ENCODE peak calls at places on chromosomes 6 and 20, in seven cellular contexts. M is activated CD4-positive, alpha-beta T cell treated with anti-CD3 and anti-CD28 coated beads for 1 hour; P is stimulated activated CD4-positive, alpha-beta T cell treated with anti-CD3 and anti-CD28 coated beads, Interleukin-15, amount 100 ng/mL, for 1 hour; Z is endothelial cell; W is choroid plexus epithelial cell; E is brain microvascular endothelial cell; A is astrocyte of the spinal cord. V is an unnamed sample.

GRCh38 chr20:10463622-10464021 is 28.5 kb downstream of the SLX4IP start:
- DNase-seq in A (no peak), Z (no peak), W (peak), P (no peak), M (no peak), E (no peak), V (no peak)

GRCh38 chr6:157233686-157234085 is 89.6 kb downstream of the TMEM242 start:
- DNase-seq in E (no peak), Z (no peak), A (no peak), W (no peak), P (no peak), M (no peak), V (no peak)

GRCh38 chr6:127618729-127619128 is 41.8 kb downstream of the C6orf58 start:
- DNase-seq in M (no peak), P (no peak), E (no peak), Z (no peak), A (peak), W (no peak), V (no peak)

GRCh38 chr20:53793783-53794383 is 200.2 kb upstream of the ZNF217 start:
- DNase-seq in M (no peak), W (no peak), E (no peak), P (no peak), A (no peak), Z (no peak), V (no peak)

GRCh38 chr6:14211596-14211961 is 94.0 kb downstream of the CD83 start:
- DNase-seq in Z (no peak), P (peak), M (no peak), E (peak), W (peak), A (no peak), V (no peak)

GRCh38 chr6:26607434-26608230 is 10.9 kb downstream of the ABT1 start:
- DNase-seq in W (peak), Z (peak), P (no peak), A (peak), E (peak), M (peak), V (peak)

GRCh38 chr20:41345729-41346067 is 5.1 kb downstream of the LPIN3 start:
- DNase-seq in M (no peak), P (no peak), Z (no peak), E (no peak), A (no peak), W (no peak), V (no peak)

GRCh38 chr6:11270030-11271027 is 37.9 kb upstream of the NEDD9 start:
- DNase-seq in A (no peak), M (no peak), Z (no peak), W (peak), P (no peak), E (peak), V (no peak)

GRCh38 chr20:53828673-53829085 is 235.0 kb upstream of the ZNF217 start:
- DNase-seq in M (no peak), A (peak), P (no peak), W (peak), E (peak), Z (no peak), V (no peak)

GRCh38 chr6:28974505-28974904 is 30.6 kb downstream of the ZNF311 start:
- DNase-seq in M (no peak), W (no peak), A (no peak), P (no peak), Z (no peak), E (no peak), V (no peak)

GRCh38 chr20:20690676-20691476 is 21.6 kb downstream of the RALGAPA2 start:
- DNase-seq in A (no peak), M (no peak), P (no peak), E (no peak), W (no peak), Z (no peak), V (no peak)

GRCh38 chr20:8155229-8155628 is 23.2 kb downstream of the PLCB1 start:
- DNase-seq in Z (no peak), E (peak), A (peak), W (peak), P (no peak), M (no peak), V (no peak)

GRCh38 chr6:166025149-166025898 is 142.3 kb downstream of the TBXT start:
- DNase-seq in M (no peak), P (no peak), E (peak), Z (no peak), W (peak), A (peak), V (no peak)

GRCh38 chr6:13453771-13454251 is 33.6 kb downstream of the GFOD1 start:
- DNase-seq in P (no peak), E (peak), A (peak), W (no peak), Z (no peak), M (peak), V (no peak)

GRCh38 chr6:34511214-34511922 is 44.8 kb downstream of the SPDEF start:
- DNase-seq in P (no peak), W (no peak), Z (no peak), M (no peak), E (no peak), A (no peak), V (no peak)

GRCh38 chr6:34207695-34208443 is 28.8 kb upstream of the HMGA1 start:
- DNase-seq in Z (no peak), A (no peak), P (no peak), M (no peak), E (no peak), W (no peak), V (no peak)

GRCh38 chr20:60819511-60819910 is 432.6 kb upstream of the CDH4 start:
- DNase-seq in A (no peak), W (no peak), E (no peak), P (no peak), M (no peak), Z (no peak), V (no peak)

GRCh38 chr6:78810146-78810545 is 57.2 kb upstream of the IRAK1BP1 start:
- DNase-seq in P (no peak), E (peak), W (peak), A (peak), Z (peak), M (no peak), V (no peak)